ENCODE peak calls at places on chromosomes 1 and 21, in nine cellular contexts. K is stimulated activated CD8-positive, alpha-beta memory T cell treated with anti-CD3 and anti-CD28 coated beads, Interleukin-2, amount 100 ng/mL, for 1 hour; J is ACHN; L is activated CD4-positive, alpha-beta T cell treated with anti-CD3 and anti-CD28 coated beads for 1 hour; S is SW480; N is fibroblast of the aortic adventitia; I is endothelial cell of umbilical vein; U is GM03348; O is body of pancreas. D is an unnamed sample.

GRCh38 chr21:45531393-45532215 is 10.6 kb downstream of the SLC19A1 start:
- DNase-seq in O (no peak), L (no peak), S (no peak), J (no peak), K (no peak), N (no peak), U (no peak), I (no peak), D (no peak)

GRCh38 chr1:90795396-90795795 is 78.3 kb upstream of the BARHL2 start:
- DNase-seq in O (no peak), N (no peak), S (no peak), U (no peak), I (no peak), L (no peak), K (no peak), J (no peak), D (no peak)

GRCh38 chr1:169363046-169363756 is 4.4 kb downstream of the NME7 start:
- DNase-seq in O (no peak), N (peak), J (peak), K (no peak), I (peak), L (no peak), S (peak), U (peak), D (peak)

GRCh38 chr1:223087231-223087990 is 55.6 kb downstream of the TLR5 start:
- DNase-seq in S (no peak), N (peak), L (no peak), I (no peak), O (no peak), J (no peak), K (no peak), U (no peak), D (no peak)

GRCh38 chr1:6269997-6270401 is 9.1 kb upstream of the GPR153 start:
- DNase-seq in U (no peak), O (no peak), I (no peak), K (no peak), N (no peak), L (no peak), J (no peak), S (no peak), D (no peak)

GRCh38 chr1:7632681-7633080 is 138.4 kb upstream of the VAMP3 start:
- DNase-seq in K (no peak), I (no peak), N (no peak), S (no peak), L (no peak), U (no peak), J (no peak), O (no peak), D (no peak)

GRCh38 chr21:41169701-41170100 is 1.7 kb downstream of the BACE2 start:
- DNase-seq in I (no peak), N (peak), U (peak), J (no peak), O (no peak), L (no peak), K (no peak), S (peak), D (no peak)

GRCh38 chr1:32063261-32063681 is 9.5 kb upstream of the TMEM39B start:
- DNase-seq in I (peak), S (peak), U (peak), O (no peak), J (peak), K (no peak), N (peak), L (no peak), D (peak)

GRCh38 chr1:214623430-214623829 is 20.4 kb downstream of the CENPF start:
- DNase-seq in U (peak), L (no peak), O (no peak), J (peak), I (peak), K (no peak), N (no peak), S (no peak), D (no peak)

GRCh38 chr1:90104941-90105593 is 110.2 kb downstream of the ZNF326 start:
- DNase-seq in I (no peak), S (no peak), K (no peak), U (no peak), O (no peak), L (no peak), N (no peak), J (no peak), D (no peak)

GRCh38 chr1:14910947-14911721 is 242.4 kb upstream of the TMEM51 start:
- DNase-seq in L (no peak), S (no peak), K (no peak), N (peak), U (peak), I (no peak), O (no peak), J (no peak), D (no peak)

GRCh38 chr1:53688703-53689102 is 50.3 kb downstream of the GLIS1 start:
- DNase-seq in L (no peak), N (no peak), U (no peak), S (no peak), I (no peak), J (no peak), K (no peak), O (no peak), D (no peak)

GRCh38 chr1:205543351-205544305 is 39.2 kb downstream of the CDK18 start:
- DNase-seq in K (no peak), S (no peak), U (peak), J (peak), O (peak), L (no peak), N (peak), I (peak), D (no peak)

GRCh38 chr1:192788184-192788583 is 20.7 kb upstream of the RGS2 start:
- DNase-seq in I (no peak), N (peak), U (peak), J (peak), O (no peak), L (no peak), S (no peak), K (no peak), D (peak)

GRCh38 chr1:17098440-17099317 is 20.6 kb downstream of the PADI2 start:
- DNase-seq in U (peak), O (no peak), I (no peak), J (peak), L (no peak), N (peak), K (no peak), S (no peak), D (peak)

GRCh38 chr1:155093938-155094621 is 15.4 kb downstream of the EFNA3 start:
- DNase-seq in K (no peak), O (no peak), L (no peak), U (peak), I (peak), N (peak), J (peak), S (peak), D (peak)

GRCh38 chr1:22533244-22533643 is 30.0 kb upstream of the EPHA8 start:
- DNase-seq in N (no peak), L (no peak), I (no peak), J (no peak), O (peak), U (no peak), K (no peak), S (no peak), D (no peak)

GRCh38 chr21:46052703-46053651 is 44.9 kb upstream of the COL6A2 start:
- DNase-seq in U (peak), S (peak), L (no peak), J (no peak), I (no peak), K (peak), N (peak), O (no peak), D (no peak)

GRCh38 chr1:67726224-67726623 is 41.2 kb downstream of the GADD45A start:
- DNase-seq in U (no peak), K (no peak), S (no peak), O (no peak), J (no peak), L (no peak), N (peak), I (peak), D (no peak)

GRCh38 chr1:201748331-201748730 is 80.6 kb upstream of the IPO9 start:
- DNase-seq in I (peak), U (peak), S (no peak), J (peak), L (no peak), N (peak), O (no peak), K (no peak), D (no peak)

GRCh38 chr1:228807904-228808487 is 72.7 kb downstream of the RHOU start:
- DNase-seq in U (no peak), S (no peak), L (no peak), J (no peak), O (no peak), K (no peak), I (no peak), N (no peak), D (no peak)

GRCh38 chr1:147786536-147786935 is 26.1 kb upstream of the GJA5 start:
- DNase-seq in U (peak), O (no peak), J (no peak), K (no peak), N (no peak), S (no peak), I (no peak), L (no peak), D (no peak)

GRCh38 chr1:188594542-188595235 is 1765.9 kb downstream of the PLA2G4A start:
- DNase-seq in K (no peak), I (no peak), J (no peak), L (no peak), N (no peak), O (no peak), U (no peak), S (no peak), D (no peak)

GRCh38 chr1:229620876-229621275 is 5.0 kb downstream of the TAF5L start:
- DNase-seq in N (peak), U (peak), L (no peak), S (no peak), O (no peak), I (no peak), K (no peak), J (no peak), D (no peak)

GRCh38 chr21:44028287-44028659 is 16.2 kb downstream of the TRAPPC10 start:
- DNase-seq in J (no peak), U (no peak), L (no peak), S (no peak), K (no peak), N (no peak), I (no peak), O (no peak), D (no peak)

GRCh38 chr1:41045740-41046139 is 24.2 kb upstream of the SLFNL1 start:
- DNase-seq in I (peak), K (no peak), J (no peak), U (peak), N (peak), S (no peak), L (no peak), O (peak), D (no peak)

GRCh38 chr21:31731112-31731801 is 661 bp downstream of the SCAF4 start:
- DNase-seq in S (peak), U (peak), K (peak), N (no peak), L (peak), I (no peak), J (peak), O (peak), D (no peak)

GRCh38 chr1:151371744-151372410 is 628 bp downstream of the SELENBP1 start:
- DNase-seq in J (no peak), I (peak), O (peak), S (no peak), U (peak), N (peak), L (no peak), K (no peak), D (no peak)

GRCh38 chr1:3030663-3031381 is 9.6 kb downstream of the ACTRT2 start:
- DNase-seq in I (no peak), S (no peak), K (no peak), O (no peak), N (no peak), L (no peak), U (no peak), J (no peak), D (no peak)

GRCh38 chr21:17461582-17461981 is 51.3 kb upstream of the CXADR start:
- DNase-seq in N (no peak), I (no peak), J (no peak), U (no peak), K (no peak), L (no peak), S (no peak), O (no peak), D (no peak)

GRCh38 chr1:29513357-29513756 is 277.0 kb downstream of the PTPRU start:
- DNase-seq in U (peak), K (no peak), O (peak), L (no peak), N (peak), I (peak), S (peak), J (peak), D (no peak)

GRCh38 chr1:29383972-29384371 is 147.7 kb downstream of the PTPRU start:
- DNase-seq in U (no peak), L (no peak), O (no peak), J (no peak), N (peak), S (no peak), K (no peak), I (peak), D (no peak)

GRCh38 chr1:17610713-17611112 is 71.2 kb downstream of the ARHGEF10L start:
- DNase-seq in I (no peak), O (no peak), U (no peak), N (no peak), K (no peak), L (no peak), J (no peak), S (no peak), D (no peak)

GRCh38 chr1:158527190-158527815 is 26.9 kb downstream of the OR6Y1 start:
- DNase-seq in I (peak), J (no peak), N (peak), O (no peak), S (peak), U (peak), K (no peak), L (no peak), D (peak)

GRCh38 chr1:17531682-17532487 is 7.6 kb upstream of the ARHGEF10L start:
- DNase-seq in J (no peak), I (no peak), U (peak), O (peak), N (peak), L (no peak), K (no peak), S (peak), D (no peak)

GRCh38 chr1:212432163-212432705 is 486 bp upstream of the NENF start:
- DNase-seq in J (peak), I (no peak), K (no peak), O (no peak), L (no peak), U (no peak), N (peak), S (peak), D (no peak)

D was measured in AML-193.